ENCODE peak calls at places on chromosomes 13 and 19, in six cellular contexts. One of them, this sample, is unnamed.
A peak's percentile ranks its signal among the peaks of the same experiment; 100 is the strongest.

GRCh38 chr19:47891923-47892666 is 6.0 kb upstream of the SULT2A1 start:
- DNase-seq in germinal center: no peak
- DNase-seq in AG10803: no peak
- DNase-seq in stimulated activated effector memory CD8-positive, alpha-beta T cell treated with anti-CD3 and anti-CD28 coated beads, Interleukin-12 subunit alpha, Interleukin-12 subunit beta, amount 100 ng/mL, for 72 hours: no peak
- DNase-seq in NCI-H748 treated with DMSO at 0.1 percent for 48 hours: no peak
- DNase-seq in activated CD4-positive, alpha-beta memory T cell treated with anti-CD3 and anti-CD28 coated beads for 36 hours: no peak
- DNase-seq in this sample: no peak

GRCh38 chr19:56643460-56643763 is 453 bp downstream of the SMIM17 start:
- DNase-seq in activated CD4-positive, alpha-beta memory T cell treated with anti-CD3 and anti-CD28 coated beads for 36 hours: no peak
- DNase-seq in germinal center: no peak
- DNase-seq in NCI-H748 treated with DMSO at 0.1 percent for 48 hours: no peak
- DNase-seq in stimulated activated effector memory CD8-positive, alpha-beta T cell treated with anti-CD3 and anti-CD28 coated beads, Interleukin-12 subunit alpha, Interleukin-12 subunit beta, amount 100 ng/mL, for 72 hours: no peak
- DNase-seq in AG10803: no peak
- DNase-seq in this sample: no peak

GRCh38 chr13:43126420-43126819 is 103.0 kb downstream of the DNAJC15 start:
- DNase-seq in activated CD4-positive, alpha-beta memory T cell treated with anti-CD3 and anti-CD28 coated beads for 36 hours: no peak
- DNase-seq in germinal center: no peak
- DNase-seq in NCI-H748 treated with DMSO at 0.1 percent for 48 hours: no peak
- DNase-seq in AG10803: no peak
- DNase-seq in stimulated activated effector memory CD8-positive, alpha-beta T cell treated with anti-CD3 and anti-CD28 coated beads, Interleukin-12 subunit alpha, Interleukin-12 subunit beta, amount 100 ng/mL, for 72 hours: no peak
- DNase-seq in this sample: no peak

GRCh38 chr13:36718686-36719085 is 44.9 kb downstream of the SERTM1 start:
- DNase-seq in activated CD4-positive, alpha-beta memory T cell treated with anti-CD3 and anti-CD28 coated beads for 36 hours: no peak
- DNase-seq in NCI-H748 treated with DMSO at 0.1 percent for 48 hours: no peak
- DNase-seq in stimulated activated effector memory CD8-positive, alpha-beta T cell treated with anti-CD3 and anti-CD28 coated beads, Interleukin-12 subunit alpha, Interleukin-12 subunit beta, amount 100 ng/mL, for 72 hours: no peak
- DNase-seq in germinal center: no peak
- DNase-seq in AG10803: no peak
- DNase-seq in this sample: no peak

GRCh38 chr19:54207908-54208783 is 7.5 kb downstream of the RPS9 start:
- DNase-seq in germinal center: no peak
- DNase-seq in AG10803: peak; percentile 58
- DNase-seq in activated CD4-positive, alpha-beta memory T cell treated with anti-CD3 and anti-CD28 coated beads for 36 hours: peak; percentile 82
- DNase-seq in NCI-H748 treated with DMSO at 0.1 percent for 48 hours: no peak
- DNase-seq in stimulated activated effector memory CD8-positive, alpha-beta T cell treated with anti-CD3 and anti-CD28 coated beads, Interleukin-12 subunit alpha, Interleukin-12 subunit beta, amount 100 ng/mL, for 72 hours: peak; percentile 63
- DNase-seq in this sample: peak; percentile 62

GRCh38 chr19:10516671-10517286 is 468 bp downstream of the S1PR5 start:
- DNase-seq in stimulated activated effector memory CD8-positive, alpha-beta T cell treated with anti-CD3 and anti-CD28 coated beads, Interleukin-12 subunit alpha, Interleukin-12 subunit beta, amount 100 ng/mL, for 72 hours: no peak
- DNase-seq in activated CD4-positive, alpha-beta memory T cell treated with anti-CD3 and anti-CD28 coated beads for 36 hours: no peak
- DNase-seq in NCI-H748 treated with DMSO at 0.1 percent for 48 hours: no peak
- DNase-seq in AG10803: peak; percentile 21
- DNase-seq in germinal center: no peak
- DNase-seq in this sample: no peak

GRCh38 chr13:113319371-113319770 is 22.3 kb downstream of the LAMP1 start:
- DNase-seq in stimulated activated effector memory CD8-positive, alpha-beta T cell treated with anti-CD3 and anti-CD28 coated beads, Interleukin-12 subunit alpha, Interleukin-12 subunit beta, amount 100 ng/mL, for 72 hours: no peak
- DNase-seq in NCI-H748 treated with DMSO at 0.1 percent for 48 hours: no peak
- DNase-seq in germinal center: no peak
- DNase-seq in activated CD4-positive, alpha-beta memory T cell treated with anti-CD3 and anti-CD28 coated beads for 36 hours: no peak
- DNase-seq in AG10803: no peak
- DNase-seq in this sample: no peak

GRCh38 chr13:21022694-21023325 is 38.6 kb downstream of the LATS2 start:
- DNase-seq in AG10803: no peak
- DNase-seq in stimulated activated effector memory CD8-positive, alpha-beta T cell treated with anti-CD3 and anti-CD28 coated beads, Interleukin-12 subunit alpha, Interleukin-12 subunit beta, amount 100 ng/mL, for 72 hours: no peak
- DNase-seq in activated CD4-positive, alpha-beta memory T cell treated with anti-CD3 and anti-CD28 coated beads for 36 hours: no peak
- DNase-seq in NCI-H748 treated with DMSO at 0.1 percent for 48 hours: no peak
- DNase-seq in germinal center: no peak
- DNase-seq in this sample: no peak

GRCh38 chr19:29714371-29714952 is 599 bp downstream of the C19orf12 start:
- DNase-seq in activated CD4-positive, alpha-beta memory T cell treated with anti-CD3 and anti-CD28 coated beads for 36 hours: no peak
- DNase-seq in germinal center: peak; percentile 26
- DNase-seq in NCI-H748 treated with DMSO at 0.1 percent for 48 hours: no peak
- DNase-seq in AG10803: no peak
- DNase-seq in stimulated activated effector memory CD8-positive, alpha-beta T cell treated with anti-CD3 and anti-CD28 coated beads, Interleukin-12 subunit alpha, Interleukin-12 subunit beta, amount 100 ng/mL, for 72 hours: peak; percentile 59
- DNase-seq in this sample: no peak

GRCh38 chr19:17671906-17672305 is 16.2 kb downstream of the UNC13A start:
- DNase-seq in AG10803: peak; percentile 16
- DNase-seq in stimulated activated effector memory CD8-positive, alpha-beta T cell treated with anti-CD3 and anti-CD28 coated beads, Interleukin-12 subunit alpha, Interleukin-12 subunit beta, amount 100 ng/mL, for 72 hours: no peak
- DNase-seq in germinal center: peak; percentile 29
- DNase-seq in activated CD4-positive, alpha-beta memory T cell treated with anti-CD3 and anti-CD28 coated beads for 36 hours: peak; percentile 46
- DNase-seq in NCI-H748 treated with DMSO at 0.1 percent for 48 hours: no peak
- DNase-seq in this sample: no peak

This sample was measured in GM06990.